ENCODE peak calls at places on chromosomes 12 and 14, in six cellular contexts. A is kidney, Z is left ventricle myocardium inferior, V is fibroblast of lung, O is foreskin keratinocyte, D is tibial artery. K is an unnamed sample.

GRCh38 chr14:50675597-50675996 is 7.5 kb upstream of the SAV1 start:
- DNase-seq in A (no peak), Z (no peak), V (peak), O (peak), D (no peak), K (no peak)

GRCh38 chr14:105742531-105742848 is 216.1 kb downstream of the TMEM121 start:
- DNase-seq in A (peak), Z (no peak), V (no peak), O (no peak), D (no peak), K (peak)

GRCh38 chr14:103561381-103562134 is 899 bp downstream of the BAG5 start:
- DNase-seq in A (peak), Z (peak), V (peak), O (peak), D (no peak), K (no peak)

GRCh38 chr14:52935847-52936246 is 15.0 kb downstream of the FERMT2 start:
- DNase-seq in A (no peak), Z (no peak), V (no peak), O (no peak), D (no peak), K (no peak)

GRCh38 chr14:71354801-71355200 is 447.5 kb downstream of the PCNX1 start:
- DNase-seq in A (no peak), Z (no peak), V (peak), O (peak), D (no peak), K (no peak)

GRCh38 chr14:95761436-95761835 is 47.5 kb upstream of the TCL1A start:
- DNase-seq in A (no peak), Z (no peak), V (no peak), O (no peak), D (no peak), K (no peak)

GRCh38 chr12:119544780-119545625 is 48.6 kb upstream of the TMEM233 start:
- DNase-seq in A (no peak), Z (peak), V (peak), O (peak), D (peak), K (peak)

GRCh38 chr12:6229224-6229748 is 29.1 kb downstream of the CD9 start:
- DNase-seq in A (no peak), Z (no peak), V (no peak), O (peak), D (peak), K (no peak)

GRCh38 chr12:64088431-64089349 is 133.4 kb downstream of the KICS2 start:
- DNase-seq in A (no peak), Z (peak), V (peak), O (peak), D (peak), K (peak)

GRCh38 chr12:49702009-49702408 is 5.2 kb downstream of the FMNL3 start:
- DNase-seq in A (no peak), Z (no peak), V (no peak), O (no peak), D (no peak), K (no peak)

GRCh38 chr12:49705479-49706267 is 1.5 kb downstream of the FMNL3 start:
- DNase-seq in A (no peak), Z (peak), V (peak), O (no peak), D (peak), K (peak)

GRCh38 chr12:49703647-49704137 is 3.5 kb downstream of the FMNL3 start:
- DNase-seq in A (no peak), Z (no peak), V (peak), O (peak), D (no peak), K (no peak)

GRCh38 chr12:49706351-49707126 is 666 bp downstream of the FMNL3 start:
- DNase-seq in A (peak), Z (peak), V (peak), O (peak), D (peak), K (peak)

DNA sequence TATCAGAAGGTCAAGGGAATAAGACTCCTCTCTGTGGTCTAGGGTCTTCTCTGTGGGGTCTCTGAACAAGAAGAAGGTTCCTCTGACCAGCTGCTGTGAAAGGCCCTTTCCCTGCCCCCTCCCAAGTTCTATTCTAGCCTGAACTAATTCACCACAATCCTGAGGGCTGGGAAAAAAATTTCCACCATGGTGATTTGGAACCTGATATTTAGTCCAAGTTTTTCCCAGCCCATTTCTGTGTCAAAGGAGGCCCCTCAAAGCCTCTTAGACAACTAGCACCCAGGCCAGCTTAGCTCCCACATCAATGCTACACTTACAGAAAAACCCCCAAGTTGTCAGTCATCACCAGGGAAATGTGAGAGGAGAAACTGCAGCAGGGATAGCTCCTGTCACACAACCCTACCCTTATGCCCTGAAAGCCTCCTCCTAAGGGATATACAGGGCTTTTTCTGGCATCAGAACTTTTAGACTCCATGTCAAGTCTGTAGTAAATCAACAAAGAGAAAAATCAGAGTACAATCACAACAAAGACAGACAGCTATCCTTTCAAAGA is 4.5 kb downstream of the FMNL3 start:
- DNase-seq in A (no peak), Z (no peak), V (peak), O (no peak), D (no peak), K (no peak)
- H3K27ac ChIP-seq in A (no peak), Z (peak), V (no peak), O (no peak), D (peak), K (no peak)

DNA sequence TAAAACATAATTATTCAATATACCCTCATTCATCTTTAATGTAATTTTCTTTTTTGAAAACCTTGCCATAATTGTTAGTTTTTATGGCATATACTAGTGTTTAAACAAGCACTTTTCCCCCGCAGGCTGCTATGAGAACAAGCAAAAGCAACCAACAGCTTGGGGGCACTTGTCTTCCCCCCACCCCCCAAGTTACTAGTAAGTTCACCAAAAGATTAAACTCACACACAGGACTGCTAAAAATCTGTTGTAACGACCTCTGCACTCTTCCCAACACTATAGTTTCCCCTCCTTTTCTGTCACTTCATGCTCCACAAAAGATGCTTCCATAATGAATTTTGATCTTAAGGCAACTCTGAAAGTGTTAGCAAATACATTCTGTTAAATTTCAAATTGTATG is 474.9 kb upstream of the SOX5 start:
- DNase-seq in A (no peak), Z (no peak), V (no peak), O (no peak), D (no peak), K (no peak)
- TF ChIP-seq CTCF in A (no peak), Z (no peak), V (no peak), O (no peak), D (no peak), K (no peak)

GRCh38 chr12:124713041-124713435 is 145.6 kb upstream of the NCOR2 start:
- DNase-seq in A (peak), Z (peak), V (peak), O (peak), D (peak), K (peak)
- H3K27ac ChIP-seq in A (peak), Z (peak), V (peak), O (peak), D (peak), K (peak)

DNA sequence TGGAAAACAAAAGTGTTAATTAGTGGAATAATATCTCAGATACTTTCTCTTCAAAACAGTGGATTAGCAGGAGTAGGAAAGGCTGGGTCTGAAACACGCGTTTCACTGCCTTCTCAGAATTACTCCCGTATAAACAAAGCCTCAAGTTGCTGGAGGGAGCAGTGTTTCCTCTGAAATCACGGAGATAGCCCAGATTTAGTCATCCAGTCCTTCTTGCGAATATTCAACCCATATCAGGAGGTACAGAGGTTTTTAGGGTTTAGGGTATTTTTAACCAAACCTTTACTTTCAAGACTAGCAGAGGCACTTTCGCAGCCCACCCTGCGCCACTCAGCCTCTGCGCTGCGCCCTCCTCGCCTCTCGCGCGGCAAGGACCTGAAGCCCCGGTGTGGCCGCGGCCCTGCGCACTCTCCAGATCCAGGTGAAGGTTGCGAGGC is 2.1 kb upstream of the SAMD4A start:
- DNase-seq in A (no peak), Z (no peak), V (peak), O (peak), D (no peak), K (no peak)
- TF ChIP-seq CTCF in A (no peak), Z (no peak), V (no peak), O (peak), D (no peak), K (no peak)

GRCh38 chr14:54667764-54668163 is 100.8 kb downstream of the SAMD4A start:
- DNase-seq in A (no peak), Z (no peak), V (no peak), O (no peak), D (no peak), K (no peak)
- H3K27ac ChIP-seq in A (no peak), Z (peak), V (no peak), O (no peak), D (no peak), K (peak)

GRCh38 chr14:35404496-35405303 is at the start of gene NFKBIA:
- DNase-seq in A (peak), Z (peak), V (peak), O (peak), D (peak), K (peak)
- TF ChIP-seq CTCF in A (peak), Z (peak), V (peak), O (peak), D (peak), K (peak)

GRCh38 chr12:132907216-132907615 is 19.8 kb upstream of the CHFR start:
- DNase-seq in A (no peak), Z (no peak), V (peak), O (no peak), D (no peak), K (no peak)

GRCh38 chr12:132904718-132905328 is 17.4 kb upstream of the CHFR start:
- DNase-seq in A (peak), Z (peak), V (peak), O (peak), D (peak), K (peak)

GRCh38 chr12:132908145-132909029 is 21.0 kb upstream of the CHFR start:
- DNase-seq in A (peak), Z (peak), V (peak), O (peak), D (peak), K (peak)

DNA sequence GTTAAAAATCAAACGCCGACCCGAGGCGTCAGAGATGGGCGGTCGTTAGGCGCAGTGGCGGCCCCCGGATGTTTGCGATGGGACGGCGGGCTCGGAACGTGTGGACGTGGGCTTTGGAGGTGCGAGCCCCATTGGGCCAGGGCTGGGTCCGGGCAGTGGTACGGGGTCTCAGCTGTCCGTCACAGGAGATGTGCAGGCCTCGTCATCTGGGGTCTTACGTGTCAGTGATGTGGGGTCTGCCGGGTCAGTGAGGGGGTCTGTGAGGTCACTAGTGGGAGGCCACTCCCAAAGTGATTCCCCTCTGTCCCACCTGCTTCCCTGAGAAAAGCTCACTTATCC is 21.6 kb upstream of the CHFR start:
- DNase-seq in A (no peak), Z (no peak), V (no peak), O (no peak), D (no peak), K (no peak)
- H3K27ac ChIP-seq in A (peak), Z (peak), V (peak), O (no peak), D (peak), K (peak)

GRCh38 chr12:76878899-76879709 is at the start of gene CSRP2:
- DNase-seq in A (peak), Z (peak), V (peak), O (peak), D (peak), K (peak)
- TF ChIP-seq CTCF in A (no peak), Z (peak), V (peak), O (peak), D (peak), K (peak)